ENCODE peak calls at places on chromosomes 16 and 17, in ten cellular contexts. T is anterior cingulate cortex; S is NCI-H2029; H is heart left ventricle; W is stimulated activated CD4-positive, alpha-beta T cell treated with anti-CD3 and anti-CD28 coated beads, Interleukin-1b, Interleukin-23, amount 100 ng/mL, for 24 hours; M is amniotic stem cell; Q is ovary; G is GM12891; F is dorsolateral prefrontal cortex; I is ACHN. Y is an unnamed sample.

GRCh38 chr16:14286381-14287230 is 215.5 kb downstream of the MRTFB start:
- DNase-seq in F (no peak), T (no peak), M (no peak), H (no peak), I (no peak), W (no peak), Q (peak; percentile 59), G (peak; percentile 44), S (no peak), Y (peak; percentile 55)

GRCh38 chr17:82330322-82331239 is 3.0 kb downstream of the SECTM1 start:
- DNase-seq in S (peak; percentile 66), T (no peak), F (no peak), W (no peak), M (no peak), I (peak; percentile 64), Q (peak; percentile 78), H (no peak), G (no peak), Y (no peak)

GRCh38 chr16:76614255-76614654 is 337.1 kb downstream of the CNTNAP4 start:
- DNase-seq in F (peak; percentile 45), I (no peak), H (no peak), G (no peak), S (no peak), Q (no peak), T (peak; percentile 22), M (no peak), W (no peak), Y (no peak)

GRCh38 chr17:69870751-69871199 is 204.2 kb upstream of the KCNJ16 start:
- DNase-seq in W (no peak), S (no peak), T (no peak), I (peak; percentile 22), H (no peak), G (no peak), Q (no peak), M (peak; percentile 21), F (no peak), Y (no peak)

GRCh38 chr16:68689921-68690320 is 44.8 kb downstream of the CDH3 start:
- DNase-seq in G (no peak), T (no peak), S (no peak), Q (no peak), I (no peak), H (no peak), F (no peak), M (no peak), W (no peak), Y (no peak)

GRCh38 chr17:866568-867087 is 84.5 kb downstream of the MRM3 start:
- DNase-seq in M (no peak), G (no peak), F (no peak), I (no peak), W (no peak), T (no peak), S (no peak), Q (no peak), H (no peak), Y (no peak)

GRCh38 chr17:38885044-38885727 is 15.3 kb downstream of the LASP1 start:
- DNase-seq in G (no peak), T (no peak), Q (no peak), W (no peak), F (no peak), H (no peak), M (no peak), S (no peak), I (no peak), Y (no peak)

GRCh38 chr16:66660422-66661209 is 35.9 kb downstream of the CMTM4 start:
- DNase-seq in Q (peak; percentile 68), M (peak; percentile 34), I (peak; percentile 98), W (no peak), H (peak; percentile 82), S (no peak), F (peak; percentile 76), T (peak; percentile 43), G (no peak), Y (no peak)

GRCh38 chr16:22933173-22933572 is 119.2 kb downstream of the HS3ST2 start:
- DNase-seq in S (no peak), G (no peak), H (no peak), I (no peak), F (no peak), M (no peak), T (no peak), Q (no peak), W (no peak), Y (no peak)

GRCh38 chr16:46947900-46948547 is 25.4 kb downstream of the DNAJA2 start:
- DNase-seq in S (no peak), F (no peak), Q (no peak), I (peak; percentile 68), W (no peak), M (no peak), T (no peak), H (no peak), G (no peak), Y (peak; percentile 55)

GRCh38 chr17:67272312-67273050 is 27.5 kb upstream of the HELZ start:
- DNase-seq in F (no peak), T (no peak), I (no peak), S (no peak), Q (no peak), M (no peak), W (no peak), H (no peak), G (no peak), Y (peak; percentile 40)

GRCh38 chr17:28076138-28076537 is 33.7 kb downstream of the NLK start:
- DNase-seq in M (no peak), W (no peak), T (no peak), Q (no peak), G (no peak), F (no peak), H (no peak), S (no peak), I (no peak), Y (no peak)

GRCh38 chr16:17949713-17950112 is 386.8 kb downstream of the NPIPA8 start:
- DNase-seq in W (no peak), G (no peak), F (no peak), S (no peak), M (no peak), T (no peak), I (no peak), Q (no peak), H (no peak), Y (no peak)

GRCh38 chr17:30173649-30174048 is 57.0 kb downstream of the NSRP1 start:
- DNase-seq in H (no peak), Q (no peak), M (no peak), G (peak; percentile 18), F (no peak), I (peak; percentile 71), W (no peak), T (no peak), S (no peak), Y (peak; percentile 54)

GRCh38 chr16:88743693-88744519 is 37.6 kb downstream of the CTU2 start:
- DNase-seq in H (peak; percentile 81), S (peak; percentile 17), T (peak; percentile 57), G (peak; percentile 78), W (peak; percentile 64), F (peak; percentile 80), Q (peak; percentile 86), M (no peak), I (peak; percentile 76), Y (peak; percentile 82)

GRCh38 chr17:82064433-82065192 is 991 bp downstream of the DUS1L start:
- DNase-seq in M (no peak), I (no peak), S (peak; percentile 6), F (no peak), Q (no peak), H (peak; percentile 24), G (no peak), T (no peak), W (no peak), Y (no peak)

GRCh38 chr16:79772028-79772427 is 171.5 kb upstream of the MAF start:
- DNase-seq in W (no peak), I (no peak), Q (no peak), T (no peak), M (no peak), G (no peak), S (no peak), F (no peak), H (no peak), Y (no peak)

GRCh38 chr17:49741009-49741691 is 22.8 kb downstream of the FAM117A start:
- DNase-seq in Q (no peak), T (no peak), F (no peak), W (no peak), M (no peak), I (no peak), H (no peak), S (no peak), G (no peak), Y (peak; percentile 62)

GRCh38 chr16:67481561-67482259 is 753 bp upstream of the ATP6V0D1 start:
- DNase-seq in F (peak; percentile 42), T (no peak), S (no peak), I (no peak), Q (peak; percentile 77), W (no peak), G (no peak), H (peak; percentile 60), M (no peak), Y (no peak)

GRCh38 chr17:19897901-19898300 is 30.2 kb upstream of the ULK2 start:
- DNase-seq in T (no peak), M (no peak), F (no peak), H (no peak), S (no peak), Q (no peak), I (no peak), G (no peak), W (no peak), Y (no peak)

GRCh38 chr17:20172378-20172775 is 163.2 kb downstream of the SPECC1 start:
- DNase-seq in T (no peak), M (no peak), W (no peak), Q (no peak), H (no peak), S (no peak), G (no peak), I (no peak), F (no peak), Y (no peak)

Y was measured in GM13977.